ENCODE peak calls at places on chromosomes 7 and 10, in seven cellular contexts. R is HCT116, Q is SK-N-SH, U is H1, T is HepG2, M is K562, E is GM12878. Y is an unnamed sample.

GRCh38 chr7:155269766-155270585 is 27.7 kb upstream of the INSIG1 start:
- DNase-seq in T (peak), Q (no peak), E (no peak), R (no peak), M (no peak), U (no peak), Y (no peak)

GRCh38 chr7:3134715-3135114 is 91.0 kb upstream of the CARD11 start:
- DNase-seq in U (no peak), T (no peak), E (no peak), M (peak), R (no peak), Q (no peak), Y (no peak)

GRCh38 chr7:139895141-139895829 is 66.2 kb downstream of the TBXAS1 start:
- DNase-seq in E (no peak), U (no peak), T (no peak), Q (no peak), R (no peak), M (no peak), Y (no peak)

GRCh38 chr10:101939718-101940117 is 96.1 kb upstream of the KCNIP2 start:
- DNase-seq in Q (no peak), E (no peak), R (no peak), M (no peak), T (no peak), U (no peak), Y (no peak)

GRCh38 chr7:2028733-2029132 is 204.0 kb downstream of the MAD1L1 start:
- DNase-seq in M (no peak), U (no peak), Q (peak), E (no peak), T (no peak), R (no peak), Y (no peak)

GRCh38 chr10:124701435-124701834 is 42.7 kb downstream of the FAM53B start:
- DNase-seq in U (no peak), Q (no peak), M (peak), T (no peak), E (no peak), R (no peak), Y (no peak)

GRCh38 chr7:141294122-141294829 is 220.4 kb downstream of the TMEM178B start:
- DNase-seq in Q (no peak), T (no peak), E (no peak), M (no peak), U (no peak), R (no peak), Y (no peak)

GRCh38 chr7:12315049-12315448 is 88.6 kb downstream of the VWDE start:
- DNase-seq in M (no peak), U (no peak), E (no peak), T (no peak), Q (no peak), R (no peak), Y (peak)

GRCh38 chr7:862157-862556 is 14.2 kb upstream of the GET4 start:
- DNase-seq in U (no peak), T (no peak), R (no peak), M (no peak), E (no peak), Q (peak), Y (no peak)

GRCh38 chr7:1979591-1980560 is 252.9 kb downstream of the MAD1L1 start:
- DNase-seq in Q (no peak), M (peak), R (no peak), U (no peak), T (no peak), E (no peak), Y (no peak)

GRCh38 chr7:8258734-8259133 is 3.2 kb downstream of the ICA1 start:
- DNase-seq in U (no peak), R (no peak), E (no peak), M (no peak), T (no peak), Q (no peak), Y (no peak)

DNA sequence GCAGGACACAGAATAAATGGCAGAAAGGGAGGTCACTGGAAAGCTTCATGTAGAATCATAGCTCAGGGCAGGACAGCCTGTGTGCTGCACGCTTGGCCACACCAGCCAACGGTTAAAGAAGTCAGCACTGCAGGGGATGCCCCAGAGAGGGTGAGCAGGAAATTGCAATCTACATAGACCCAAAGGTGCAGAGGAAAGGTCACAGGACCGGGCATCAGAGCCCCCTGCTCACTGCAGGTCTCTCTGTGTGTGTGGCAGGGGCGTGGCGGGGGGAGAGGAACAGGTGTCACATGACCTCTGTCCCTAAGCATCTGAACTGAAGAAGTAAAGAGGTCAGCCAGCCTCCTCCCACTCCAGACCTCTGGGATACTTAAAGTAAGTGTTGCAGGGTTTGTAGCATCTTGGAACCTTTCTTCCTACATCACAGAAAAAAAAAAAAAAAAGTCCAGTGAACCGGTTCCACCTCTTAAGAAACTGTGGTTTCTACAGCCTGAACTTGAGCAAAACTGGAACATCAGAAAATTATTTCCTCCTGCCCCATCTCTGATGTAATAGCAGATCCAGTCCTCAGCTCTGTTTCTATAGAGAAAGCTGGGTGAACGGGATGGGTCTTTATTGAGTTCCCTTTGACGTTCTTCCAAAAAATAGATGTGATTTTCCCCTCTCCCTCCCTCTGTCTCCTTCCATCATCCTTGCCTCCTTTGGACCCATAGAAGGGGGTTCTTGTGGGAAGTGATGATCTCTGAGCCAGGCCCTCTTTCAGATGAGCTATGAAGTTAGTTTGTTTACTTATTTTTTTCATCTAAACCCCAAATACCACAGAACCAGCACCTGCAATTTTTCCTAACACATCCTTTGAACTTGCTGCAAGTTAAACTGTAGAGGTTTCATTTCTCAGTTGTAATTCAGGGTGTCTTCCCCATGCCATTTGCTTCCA is 64.1 kb downstream of the RGS10 start:
- DNase-seq in U (no peak), E (peak), M (no peak), Q (no peak), R (no peak), T (no peak), Y (no peak)
- TF ChIP-seq JUND in U (no peak), E (no peak), M (no peak), Q (no peak), R (no peak), T (no peak), Y (no peak)

GRCh38 chr10:114749014-114749413 is 72.6 kb upstream of the FHIP2A start:
- DNase-seq in M (peak), R (no peak), U (no peak), E (no peak), T (no peak), Q (no peak), Y (no peak)
- TF ChIP-seq JUND in M (no peak), R (no peak), U (no peak), E (no peak), T (no peak), Q (no peak), Y (no peak)

DNA sequence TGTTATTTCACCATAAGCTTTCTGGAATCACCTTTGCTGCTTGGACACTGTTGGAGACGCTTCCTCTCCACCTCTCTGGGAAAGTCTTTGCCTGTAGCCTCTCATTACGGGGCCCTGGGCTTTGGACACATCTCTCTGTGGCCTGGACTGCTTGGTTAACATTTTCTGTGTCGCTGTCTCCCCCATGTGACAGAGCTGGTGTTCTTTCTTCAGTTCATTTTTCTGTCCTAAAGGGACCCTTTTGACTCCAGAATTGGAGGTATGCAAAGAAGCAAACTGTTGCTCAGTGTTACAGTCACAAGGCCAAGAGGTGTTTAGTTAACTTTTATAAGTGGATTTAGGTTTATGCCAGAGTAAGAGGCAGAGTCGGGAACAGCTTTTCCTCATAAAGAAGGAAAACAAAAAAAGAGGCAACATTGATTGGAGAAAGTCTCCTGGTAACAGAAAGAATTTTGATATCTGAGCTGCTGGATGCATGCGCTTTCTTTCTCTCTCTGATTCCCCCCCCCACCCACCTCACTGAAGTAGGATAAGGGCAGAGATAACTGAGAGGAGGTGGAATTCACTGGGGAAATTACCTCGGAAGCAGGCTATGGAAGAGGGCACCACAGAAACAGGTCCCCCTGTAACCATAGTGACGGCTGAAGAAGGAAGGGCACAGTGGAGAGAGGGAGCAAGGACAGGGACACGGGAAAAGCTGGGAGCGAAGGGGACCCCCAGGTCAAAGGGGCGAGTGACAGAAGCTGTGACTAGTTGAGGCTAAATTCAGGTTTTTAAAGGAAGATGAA is 57.8 kb downstream of the LGI1 start:
- DNase-seq in M (peak), T (no peak), U (no peak), Q (peak), R (no peak), E (no peak), Y (peak)
- TF ChIP-seq JUND in M (no peak), T (no peak), U (no peak), Q (no peak), R (no peak), E (no peak), Y (no peak)

GRCh38 chr7:108018668-108019067 is 15.7 kb upstream of the LAMB1 start:
- DNase-seq in R (no peak), T (no peak), E (no peak), Q (no peak), M (no peak), U (no peak), Y (no peak)
- TF ChIP-seq JUND in R (no peak), T (no peak), E (no peak), Q (no peak), M (no peak), U (no peak), Y (no peak)

DNA sequence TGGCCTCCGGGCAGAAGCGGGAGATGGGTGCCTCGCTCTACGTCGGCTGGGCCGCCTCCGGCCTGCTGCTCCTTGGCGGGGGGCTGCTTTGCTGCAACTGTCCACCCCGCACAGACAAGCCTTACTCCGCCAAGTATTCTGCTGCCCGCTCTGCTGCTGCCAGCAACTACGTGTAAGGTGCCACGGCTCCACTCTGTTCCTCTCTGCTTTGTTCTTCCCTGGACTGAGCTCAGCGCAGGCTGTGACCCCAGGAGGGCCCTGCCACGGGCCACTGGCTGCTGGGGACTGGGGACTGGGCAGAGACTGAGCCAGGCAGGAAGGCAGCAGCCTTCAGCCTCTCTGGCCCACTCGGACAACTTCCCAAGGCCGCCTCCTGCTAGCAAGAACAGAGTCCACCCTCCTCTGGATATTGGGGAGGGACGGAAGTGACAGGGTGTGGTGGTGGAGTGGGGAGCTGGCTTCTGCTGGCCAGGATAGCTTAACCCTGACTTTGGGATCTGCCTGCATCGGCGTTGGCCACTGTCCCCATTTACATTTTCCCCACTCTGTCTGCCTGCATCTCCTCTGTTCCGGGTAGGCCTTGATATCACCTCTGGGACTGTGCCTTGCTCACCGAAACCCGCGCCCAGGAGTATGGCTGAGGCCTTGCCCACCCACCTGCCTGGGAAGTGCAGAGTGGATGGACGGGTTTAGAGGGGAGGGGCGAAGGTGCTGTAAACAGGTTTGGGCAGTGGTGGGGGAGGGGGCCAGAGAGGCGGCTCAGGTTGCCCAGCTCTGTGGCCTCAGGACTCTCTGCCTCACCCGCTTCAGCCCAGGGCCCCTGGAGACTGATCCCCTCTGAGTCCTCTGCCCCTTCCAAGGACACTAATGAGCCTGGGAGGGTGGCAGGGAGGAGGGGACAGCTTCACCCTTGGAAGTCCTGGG is 1.1 kb downstream of the CLDN4 start:
- DNase-seq in U (no peak), Q (no peak), T (peak), E (no peak), R (peak), M (no peak), Y (peak)
- TF ChIP-seq JUND in U (no peak), Q (no peak), T (no peak), E (no peak), R (no peak), M (no peak), Y (peak)

GRCh38 chr10:28200804-28201203 is 102.1 kb downstream of the MPP7 start:
- DNase-seq in E (no peak), Q (no peak), M (no peak), R (no peak), U (no peak), T (no peak), Y (no peak)
- TF ChIP-seq JUND in E (no peak), Q (no peak), M (no peak), R (peak), U (no peak), T (no peak), Y (no peak)

Y was measured in T47D.